ENCODE peak calls at places on chromosomes 16 and 17, in four cellular contexts. T, P, R and W are unnamed samples.

GRCh38 chr17:34781571-34782108 is 179.6 kb downstream of the CCT6B start:
- DNase-seq in T (no peak), P (no peak), R (no peak), W (no peak)

GRCh38 chr17:64036198-64036922 is 15.9 kb upstream of the ICAM2 start:
- DNase-seq in T (no peak), R (no peak), P (no peak), W (no peak)

GRCh38 chr17:8117980-8118768 is at the start of gene ALOXE3:
- DNase-seq in R (no peak), P (peak), T (no peak), W (no peak)

GRCh38 chr16:56985288-56985961 is 3.9 kb upstream of the NLRC5 start:
- DNase-seq in T (peak), R (peak), P (peak), W (peak)

GRCh38 chr16:12395266-12395665 is 408.4 kb downstream of the CPPED1 start:
- DNase-seq in P (peak), T (no peak), R (no peak), W (no peak)

GRCh38 chr17:4667166-4667565 is 25.7 kb upstream of the ALOX15 start:
- DNase-seq in P (no peak), R (no peak), T (no peak), W (no peak)

GRCh38 chr17:38636054-38636453 is 30.3 kb upstream of the SRCIN1 start:
- DNase-seq in R (no peak), T (no peak), P (no peak), W (no peak)

GRCh38 chr17:63821809-63822208 is 5.4 kb upstream of the PSMC5 start:
- DNase-seq in T (no peak), P (no peak), R (no peak), W (no peak)

GRCh38 chr16:67165121-67166034 is 833 bp downstream of the HSF4 start:
- DNase-seq in R (no peak), P (peak), T (peak), W (peak)

GRCh38 chr17:77709594-77709993 is 248.9 kb upstream of the TNRC6C start:
- DNase-seq in P (no peak), T (no peak), R (no peak), W (no peak)

GRCh38 chr17:16935786-16936185 is 36.1 kb downstream of the TNFRSF13B start:
- DNase-seq in T (peak), R (no peak), P (no peak), W (no peak)

GRCh38 chr16:68370221-68370920 is 59.6 kb downstream of the PRMT7 start:
- DNase-seq in R (peak), T (no peak), P (no peak), W (no peak)

GRCh38 chr17:44917456-44917855 is 2.2 kb upstream of the GFAP start:
- DNase-seq in R (peak), P (no peak), T (no peak), W (no peak)

GRCh38 chr17:4796550-4796915 is 569 bp downstream of the PSMB6 start:
- DNase-seq in T (peak), P (peak), R (no peak), W (peak)

GRCh38 chr17:15289285-15290185 is 24.4 kb upstream of the PMP22 start:
- DNase-seq in R (no peak), T (no peak), P (peak), W (no peak)